ENCODE peak calls at places on chromosomes 5 and 9, in seven cellular contexts. One of them, this sample, is unnamed.
A peak's percentile ranks its signal among the peaks of the same experiment; 100 is the strongest.

GRCh38 chr9:127055745-127056402 is 66.6 kb downstream of the ANGPTL2 start:
- DNase-seq in dorsolateral prefrontal cortex: no peak
- DNase-seq in bronchial epithelial cell: no peak
- DNase-seq in choroid plexus epithelial cell: no peak
- DNase-seq in fibroblast of lung: no peak
- DNase-seq in right lobe of liver: no peak
- DNase-seq in kidney epithelial cell: no peak
- DNase-seq in this sample: no peak

GRCh38 chr5:169744336-169744735 is 107.3 kb downstream of the DOCK2 start:
- DNase-seq in fibroblast of lung: peak; percentile 27
- DNase-seq in dorsolateral prefrontal cortex: no peak
- DNase-seq in kidney epithelial cell: no peak
- DNase-seq in right lobe of liver: no peak
- DNase-seq in choroid plexus epithelial cell: no peak
- DNase-seq in bronchial epithelial cell: peak; percentile 58
- DNase-seq in this sample: no peak

GRCh38 chr5:141373673-141374317 is at the start of gene PCDHGA6:
- DNase-seq in fibroblast of lung: peak; percentile 25
- DNase-seq in choroid plexus epithelial cell: peak; percentile 50
- DNase-seq in right lobe of liver: no peak
- DNase-seq in kidney epithelial cell: no peak
- DNase-seq in dorsolateral prefrontal cortex: no peak
- DNase-seq in bronchial epithelial cell: peak; percentile 29
- DNase-seq in this sample: no peak

GRCh38 chr5:177371705-177372533 is 12.3 kb upstream of the SLC34A1 start:
- DNase-seq in right lobe of liver: no peak
- DNase-seq in dorsolateral prefrontal cortex: no peak
- DNase-seq in bronchial epithelial cell: no peak
- DNase-seq in fibroblast of lung: no peak
- DNase-seq in kidney epithelial cell: no peak
- DNase-seq in choroid plexus epithelial cell: no peak
- DNase-seq in this sample: no peak

GRCh38 chr5:67983251-67983941 is 232.2 kb upstream of the PIK3R1 start:
- DNase-seq in dorsolateral prefrontal cortex: no peak
- DNase-seq in kidney epithelial cell: peak; percentile 53
- DNase-seq in fibroblast of lung: peak; percentile 88
- DNase-seq in right lobe of liver: no peak
- DNase-seq in bronchial epithelial cell: peak; percentile 71
- DNase-seq in choroid plexus epithelial cell: peak; percentile 93
- DNase-seq in this sample: no peak

GRCh38 chr9:127927457-127928231 is 2.9 kb downstream of the PIP5KL1 start:
- DNase-seq in choroid plexus epithelial cell: no peak
- DNase-seq in bronchial epithelial cell: peak; percentile 64
- DNase-seq in fibroblast of lung: no peak
- DNase-seq in kidney epithelial cell: no peak
- DNase-seq in right lobe of liver: no peak
- DNase-seq in dorsolateral prefrontal cortex: no peak
- DNase-seq in this sample: no peak

GRCh38 chr5:121962943-121963342 is 1.2 kb downstream of the SRFBP1 start:
- DNase-seq in choroid plexus epithelial cell: no peak
- DNase-seq in kidney epithelial cell: no peak
- DNase-seq in fibroblast of lung: no peak
- DNase-seq in right lobe of liver: no peak
- DNase-seq in bronchial epithelial cell: peak; percentile 19
- DNase-seq in dorsolateral prefrontal cortex: no peak
- DNase-seq in this sample: no peak

GRCh38 chr5:135560858-135561257 is 17.9 kb downstream of the CXCL14 start:
- DNase-seq in kidney epithelial cell: no peak
- DNase-seq in choroid plexus epithelial cell: peak; percentile 86
- DNase-seq in bronchial epithelial cell: peak; percentile 57
- DNase-seq in right lobe of liver: peak; percentile 78
- DNase-seq in dorsolateral prefrontal cortex: peak; percentile 66
- DNase-seq in fibroblast of lung: peak; percentile 61
- DNase-seq in this sample: peak; percentile 63

GRCh38 chr5:9456435-9457042 is 89.3 kb downstream of the SEMA5A start:
- DNase-seq in fibroblast of lung: peak; percentile 95
- DNase-seq in right lobe of liver: no peak
- DNase-seq in kidney epithelial cell: peak; percentile 67
- DNase-seq in choroid plexus epithelial cell: peak; percentile 85
- DNase-seq in dorsolateral prefrontal cortex: no peak
- DNase-seq in bronchial epithelial cell: no peak
- DNase-seq in this sample: no peak

GRCh38 chr9:18269561-18269960 is 204.4 kb upstream of the ADAMTSL1 start:
- DNase-seq in choroid plexus epithelial cell: no peak
- DNase-seq in dorsolateral prefrontal cortex: no peak
- DNase-seq in kidney epithelial cell: no peak
- DNase-seq in fibroblast of lung: peak; percentile 62
- DNase-seq in bronchial epithelial cell: no peak
- DNase-seq in right lobe of liver: no peak
- DNase-seq in this sample: no peak

GRCh38 chr5:18990852-18991251 is 997.1 kb downstream of the CDH18 start:
- DNase-seq in bronchial epithelial cell: no peak
- DNase-seq in right lobe of liver: no peak
- DNase-seq in kidney epithelial cell: no peak
- DNase-seq in fibroblast of lung: no peak
- DNase-seq in dorsolateral prefrontal cortex: no peak
- DNase-seq in choroid plexus epithelial cell: no peak
- DNase-seq in this sample: no peak

GRCh38 chr9:29685531-29685930 is 2112.2 kb upstream of the C9orf72 start:
- DNase-seq in choroid plexus epithelial cell: peak; percentile 13
- DNase-seq in dorsolateral prefrontal cortex: no peak
- DNase-seq in fibroblast of lung: no peak
- DNase-seq in kidney epithelial cell: no peak
- DNase-seq in bronchial epithelial cell: peak; percentile 77
- DNase-seq in right lobe of liver: no peak
- DNase-seq in this sample: no peak

GRCh38 chr5:59746261-59746765 is 147.2 kb downstream of the PDE4D start:
- DNase-seq in right lobe of liver: no peak
- DNase-seq in bronchial epithelial cell: peak; percentile 85
- DNase-seq in kidney epithelial cell: no peak
- DNase-seq in dorsolateral prefrontal cortex: no peak
- DNase-seq in choroid plexus epithelial cell: peak; percentile 83
- DNase-seq in fibroblast of lung: peak; percentile 82
- DNase-seq in this sample: no peak

GRCh38 chr9:131318211-131318610 is 28.7 kb downstream of the PLPP7 start:
- DNase-seq in dorsolateral prefrontal cortex: no peak
- DNase-seq in bronchial epithelial cell: no peak
- DNase-seq in kidney epithelial cell: no peak
- DNase-seq in choroid plexus epithelial cell: no peak
- DNase-seq in right lobe of liver: no peak
- DNase-seq in fibroblast of lung: no peak
- DNase-seq in this sample: no peak

GRCh38 chr5:33310471-33310870 is 130.3 kb upstream of the TARS1 start:
- DNase-seq in choroid plexus epithelial cell: peak; percentile 70
- DNase-seq in fibroblast of lung: peak; percentile 94
- DNase-seq in right lobe of liver: no peak
- DNase-seq in bronchial epithelial cell: peak; percentile 96
- DNase-seq in kidney epithelial cell: peak; percentile 42
- DNase-seq in dorsolateral prefrontal cortex: no peak
- DNase-seq in this sample: no peak

GRCh38 chr5:63230754-63231153 is 652.1 kb downstream of the LRRC70 start:
- DNase-seq in kidney epithelial cell: no peak
- DNase-seq in bronchial epithelial cell: no peak
- DNase-seq in dorsolateral prefrontal cortex: no peak
- DNase-seq in choroid plexus epithelial cell: no peak
- DNase-seq in fibroblast of lung: no peak
- DNase-seq in right lobe of liver: no peak
- DNase-seq in this sample: no peak

GRCh38 chr5:159616967-159617366 is 286.7 kb upstream of the IL12B start:
- DNase-seq in right lobe of liver: no peak
- DNase-seq in choroid plexus epithelial cell: peak; percentile 22
- DNase-seq in bronchial epithelial cell: peak; percentile 86
- DNase-seq in kidney epithelial cell: no peak
- DNase-seq in dorsolateral prefrontal cortex: no peak
- DNase-seq in fibroblast of lung: peak; percentile 70
- DNase-seq in this sample: no peak

GRCh38 chr9:133506653-133507038 is 18.1 kb downstream of the MYMK start:
- DNase-seq in right lobe of liver: peak; percentile 85
- DNase-seq in dorsolateral prefrontal cortex: no peak
- DNase-seq in fibroblast of lung: peak; percentile 94
- DNase-seq in kidney epithelial cell: peak; percentile 38
- DNase-seq in choroid plexus epithelial cell: peak; percentile 59
- DNase-seq in bronchial epithelial cell: no peak
- DNase-seq in this sample: no peak

GRCh38 chr5:149615976-149616375 is 34.7 kb downstream of the ARHGEF37 start:
- DNase-seq in kidney epithelial cell: no peak
- DNase-seq in bronchial epithelial cell: no peak
- DNase-seq in fibroblast of lung: no peak
- DNase-seq in right lobe of liver: no peak
- DNase-seq in choroid plexus epithelial cell: no peak
- DNase-seq in dorsolateral prefrontal cortex: no peak
- DNase-seq in this sample: no peak

GRCh38 chr5:139197710-139198669 is at the start of gene SIL1:
- DNase-seq in right lobe of liver: peak; percentile 98
- DNase-seq in fibroblast of lung: peak; percentile 93
- DNase-seq in kidney epithelial cell: peak; percentile 74
- DNase-seq in bronchial epithelial cell: peak; percentile 82
- DNase-seq in choroid plexus epithelial cell: peak; percentile 96
- DNase-seq in dorsolateral prefrontal cortex: peak; percentile 93
- DNase-seq in this sample: peak; percentile 95

DNA sequence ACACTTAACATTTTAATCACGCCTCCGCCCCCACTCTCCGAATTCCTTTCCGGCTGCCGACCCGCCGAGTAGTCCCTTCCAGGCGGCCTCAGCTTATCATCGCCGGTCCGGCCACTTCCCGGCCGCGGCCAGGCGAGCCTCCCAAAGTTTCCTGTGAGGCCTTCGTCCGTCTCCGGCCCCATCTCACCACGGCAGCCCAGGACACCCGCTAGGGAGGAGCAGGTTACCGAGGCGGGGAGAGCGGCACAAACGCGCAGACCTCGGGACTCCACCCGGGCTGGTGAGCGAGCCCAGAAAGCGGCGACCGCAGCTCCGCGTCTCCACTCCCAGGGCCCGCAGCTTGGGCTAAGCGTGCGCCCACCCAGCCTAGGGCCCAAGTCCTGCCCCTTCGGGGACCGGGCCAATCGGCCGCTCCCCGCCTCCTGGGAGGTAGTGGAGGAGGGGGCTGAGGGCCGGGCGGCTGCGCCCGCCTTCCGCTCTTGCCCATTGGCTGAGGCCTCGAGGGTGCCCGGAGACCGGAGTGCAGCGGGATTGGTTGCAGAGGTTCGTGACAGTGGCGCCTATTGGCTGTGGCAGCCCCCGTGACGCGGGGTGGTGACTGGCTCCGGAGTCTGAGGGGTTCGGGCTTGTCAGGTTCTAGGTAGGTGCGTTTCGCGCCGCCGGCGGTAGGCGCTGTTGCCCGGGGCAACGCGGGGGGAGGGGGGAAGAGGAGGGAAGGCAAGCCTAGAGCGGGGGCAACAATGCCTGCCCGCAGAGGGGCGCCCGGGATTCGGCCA is 845 bp downstream of the FER start:
- DNase-seq in fibroblast of lung: peak; percentile 99
- DNase-seq in kidney epithelial cell: peak; percentile 89
- DNase-seq in choroid plexus epithelial cell: peak; percentile 99
- DNase-seq in dorsolateral prefrontal cortex: peak; percentile 99
- DNase-seq in bronchial epithelial cell: peak; percentile 97
- DNase-seq in right lobe of liver: peak; percentile 99
- DNase-seq in this sample: peak; percentile 90
- TF ChIP-seq CTCF in fibroblast of lung: no peak
- TF ChIP-seq CTCF in kidney epithelial cell: peak; percentile 20
- TF ChIP-seq CTCF in choroid plexus epithelial cell: peak; percentile 21
- TF ChIP-seq CTCF in dorsolateral prefrontal cortex: no peak
- TF ChIP-seq CTCF in bronchial epithelial cell: no peak
- TF ChIP-seq CTCF in right lobe of liver: no peak
- TF ChIP-seq CTCF in this sample: no peak

GRCh38 chr9:108441251-108441650 is 414.5 kb downstream of the ACTL7B start:
- DNase-seq in fibroblast of lung: no peak
- DNase-seq in choroid plexus epithelial cell: no peak
- DNase-seq in dorsolateral prefrontal cortex: no peak
- DNase-seq in bronchial epithelial cell: no peak
- DNase-seq in kidney epithelial cell: no peak
- DNase-seq in right lobe of liver: no peak
- DNase-seq in this sample: no peak
- TF ChIP-seq CTCF in fibroblast of lung: no peak
- TF ChIP-seq CTCF in choroid plexus epithelial cell: no peak
- TF ChIP-seq CTCF in dorsolateral prefrontal cortex: no peak
- TF ChIP-seq CTCF in bronchial epithelial cell: no peak
- TF ChIP-seq CTCF in kidney epithelial cell: no peak
- TF ChIP-seq CTCF in right lobe of liver: no peak
- TF ChIP-seq CTCF in this sample: no peak

GRCh38 chr5:37495668-37496067 is 116.5 kb downstream of the WDR70 start:
- DNase-seq in bronchial epithelial cell: peak; percentile 83
- DNase-seq in kidney epithelial cell: peak; percentile 57
- DNase-seq in right lobe of liver: no peak
- DNase-seq in dorsolateral prefrontal cortex: no peak
- DNase-seq in fibroblast of lung: peak; percentile 94
- DNase-seq in choroid plexus epithelial cell: peak; percentile 60
- DNase-seq in this sample: no peak

GRCh38 chr5:37492778-37493555 is 113.8 kb downstream of the WDR70 start:
- DNase-seq in kidney epithelial cell: no peak
- DNase-seq in fibroblast of lung: peak; percentile 12
- DNase-seq in dorsolateral prefrontal cortex: no peak
- DNase-seq in choroid plexus epithelial cell: peak; percentile 47
- DNase-seq in bronchial epithelial cell: no peak
- DNase-seq in right lobe of liver: no peak
- DNase-seq in this sample: no peak

GRCh38 chr5:37496902-37497445 is 117.9 kb downstream of the WDR70 start:
- DNase-seq in bronchial epithelial cell: no peak
- DNase-seq in dorsolateral prefrontal cortex: no peak
- DNase-seq in fibroblast of lung: no peak
- DNase-seq in kidney epithelial cell: no peak
- DNase-seq in right lobe of liver: no peak
- DNase-seq in choroid plexus epithelial cell: no peak
- DNase-seq in this sample: no peak

GRCh38 chr5:37494756-37495155 is 115.6 kb downstream of the WDR70 start:
- DNase-seq in choroid plexus epithelial cell: no peak
- DNase-seq in dorsolateral prefrontal cortex: no peak
- DNase-seq in right lobe of liver: no peak
- DNase-seq in fibroblast of lung: peak; percentile 6
- DNase-seq in bronchial epithelial cell: peak; percentile 75
- DNase-seq in kidney epithelial cell: no peak
- DNase-seq in this sample: no peak

GRCh38 chr5:37495210-37495609 is 116.1 kb downstream of the WDR70 start:
- DNase-seq in bronchial epithelial cell: peak; percentile 27
- DNase-seq in fibroblast of lung: peak; percentile 69
- DNase-seq in kidney epithelial cell: no peak
- DNase-seq in choroid plexus epithelial cell: peak; percentile 52
- DNase-seq in right lobe of liver: no peak
- DNase-seq in dorsolateral prefrontal cortex: no peak
- DNase-seq in this sample: no peak
- TF ChIP-seq CTCF in bronchial epithelial cell: no peak
- TF ChIP-seq CTCF in fibroblast of lung: no peak
- TF ChIP-seq CTCF in kidney epithelial cell: peak; percentile 33
- TF ChIP-seq CTCF in choroid plexus epithelial cell: peak; percentile 49
- TF ChIP-seq CTCF in right lobe of liver: peak; percentile 7
- TF ChIP-seq CTCF in dorsolateral prefrontal cortex: no peak
- TF ChIP-seq CTCF in this sample: no peak

DNA sequence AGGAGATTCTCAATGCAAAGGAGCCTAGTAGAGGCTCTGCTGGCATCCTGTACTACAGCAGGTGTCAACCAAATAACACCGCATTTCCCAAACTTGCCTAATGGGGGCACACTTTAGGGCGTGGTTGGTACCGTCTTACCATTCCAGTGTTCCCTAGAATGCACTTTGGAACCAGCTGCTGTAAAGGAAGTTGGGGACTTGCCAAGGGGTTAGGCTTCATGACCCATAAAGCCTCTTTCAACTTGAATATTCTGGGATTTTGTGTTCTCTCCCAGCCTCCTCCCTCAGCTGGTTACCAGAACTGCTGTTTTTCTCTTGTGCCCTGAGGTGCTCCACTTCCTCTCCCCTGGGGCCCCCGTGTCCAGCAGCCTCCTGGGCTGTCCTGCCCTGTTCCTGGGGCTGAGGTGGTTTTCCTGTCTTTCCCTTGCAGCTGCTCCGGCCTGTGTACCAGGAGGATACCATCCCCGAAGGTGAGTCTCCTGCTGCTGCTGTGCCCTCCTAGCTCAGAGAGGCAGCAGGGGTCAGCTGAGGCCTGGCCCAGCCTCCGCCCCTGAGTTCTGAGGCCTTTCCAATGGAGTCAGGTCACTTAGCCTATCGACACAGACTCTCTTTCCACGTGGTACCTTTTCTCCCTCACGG is 44.7 kb downstream of the RGS3 start:
- DNase-seq in kidney epithelial cell: no peak
- DNase-seq in right lobe of liver: no peak
- DNase-seq in choroid plexus epithelial cell: peak; percentile 19
- DNase-seq in dorsolateral prefrontal cortex: no peak
- DNase-seq in fibroblast of lung: no peak
- DNase-seq in bronchial epithelial cell: no peak
- DNase-seq in this sample: no peak
- TF ChIP-seq CTCF in kidney epithelial cell: peak; percentile 29
- TF ChIP-seq CTCF in right lobe of liver: peak; percentile 24
- TF ChIP-seq CTCF in choroid plexus epithelial cell: peak; percentile 29
- TF ChIP-seq CTCF in dorsolateral prefrontal cortex: no peak
- TF ChIP-seq CTCF in fibroblast of lung: no peak
- TF ChIP-seq CTCF in bronchial epithelial cell: no peak
- TF ChIP-seq CTCF in this sample: no peak